ENCODE peak calls at places on chromosomes 5 and 9, in seven cellular contexts. E, X, Z, I, U, P and H are unnamed samples.

GRCh38 chr9:97770808-97771372 is 73.8 kb upstream of the XPA start:
- DNase-seq in E (no peak), X (no peak), Z (no peak), I (no peak), U (no peak), P (no peak), H (no peak)

GRCh38 chr5:125602184-125602583 is 821.0 kb upstream of the GRAMD2B start:
- DNase-seq in E (no peak), X (no peak), Z (no peak), I (peak; percentile 51), U (peak; percentile 22), P (no peak), H (peak; percentile 43)

GRCh38 chr5:31036407-31036806 is 157.1 kb upstream of the CDH6 start:
- DNase-seq in E (no peak), X (no peak), Z (no peak), I (no peak), U (peak; percentile 21), P (no peak), H (no peak)

GRCh38 chr5:102670224-102670836 is 84.8 kb upstream of the PAM start:
- DNase-seq in E (peak; percentile 47), X (no peak), Z (no peak), I (no peak), U (peak; percentile 41), P (peak; percentile 6), H (no peak)

GRCh38 chr9:116160676-116161571 is 7.3 kb downstream of the PAPPA start:
- DNase-seq in E (no peak), X (no peak), Z (no peak), I (no peak), U (no peak), P (no peak), H (no peak)

GRCh38 chr9:121200346-121200745 is 1.3 kb downstream of the RAB14 start:
- DNase-seq in E (no peak), X (no peak), Z (no peak), I (no peak), U (no peak), P (no peak), H (no peak)

GRCh38 chr5:95317085-95317484 is 32.2 kb upstream of the MCTP1 start:
- DNase-seq in E (no peak), X (no peak), Z (no peak), I (no peak), U (no peak), P (no peak), H (no peak)

GRCh38 chr5:32297181-32298055 is 15.3 kb downstream of the MTMR12 start:
- DNase-seq in E (no peak), X (no peak), Z (no peak), I (no peak), U (no peak), P (no peak), H (peak; percentile 43)

GRCh38 chr5:92403308-92403707 is 1020.2 kb upstream of the ARRDC3 start:
- DNase-seq in E (no peak), X (no peak), Z (no peak), I (no peak), U (no peak), P (no peak), H (no peak)

GRCh38 chr9:34510506-34511159 is 12.2 kb downstream of the ENHO start:
- DNase-seq in E (no peak), X (no peak), Z (no peak), I (no peak), U (no peak), P (no peak), H (no peak)

GRCh38 chr5:53503819-53504218 is 23.4 kb downstream of the FST start:
- DNase-seq in E (no peak), X (no peak), Z (no peak), I (no peak), U (no peak), P (no peak), H (no peak)

GRCh38 chr9:16138961-16139441 is 586.2 kb downstream of the CCDC171 start:
- DNase-seq in E (no peak), X (peak; percentile 29), Z (peak; percentile 97), I (no peak), U (no peak), P (peak; percentile 69), H (no peak)

GRCh38 chr5:56638061-56638621 is 177.2 kb upstream of the MAP3K1 start:
- DNase-seq in E (no peak), X (peak; percentile 71), Z (no peak), I (peak; percentile 80), U (no peak), P (no peak), H (no peak)

GRCh38 chr5:9691261-9691660 is 61.1 kb upstream of the TAS2R1 start:
- DNase-seq in E (no peak), X (no peak), Z (no peak), I (no peak), U (no peak), P (no peak), H (no peak)

GRCh38 chr5:175002128-175002527 is 277.7 kb downstream of the MSX2 start:
- DNase-seq in E (no peak), X (no peak), Z (no peak), I (no peak), U (no peak), P (no peak), H (no peak)

GRCh38 chr5:128965638-128966302 is 482 bp downstream of the SLC27A6 start:
- DNase-seq in E (no peak), X (no peak), Z (no peak), I (no peak), U (no peak), P (no peak), H (no peak)

GRCh38 chr5:128966375-128966774 is 1.1 kb downstream of the SLC27A6 start:
- DNase-seq in E (no peak), X (no peak), Z (no peak), I (no peak), U (no peak), P (no peak), H (no peak)

GRCh38 chr5:128966846-128967245 is 1.6 kb downstream of the SLC27A6 start:
- DNase-seq in E (no peak), X (no peak), Z (no peak), I (no peak), U (no peak), P (no peak), H (no peak)

GRCh38 chr5:128962211-128962610 is 3.1 kb upstream of the SLC27A6 start:
- DNase-seq in E (no peak), X (no peak), Z (no peak), I (no peak), U (no peak), P (no peak), H (no peak)

DNA sequence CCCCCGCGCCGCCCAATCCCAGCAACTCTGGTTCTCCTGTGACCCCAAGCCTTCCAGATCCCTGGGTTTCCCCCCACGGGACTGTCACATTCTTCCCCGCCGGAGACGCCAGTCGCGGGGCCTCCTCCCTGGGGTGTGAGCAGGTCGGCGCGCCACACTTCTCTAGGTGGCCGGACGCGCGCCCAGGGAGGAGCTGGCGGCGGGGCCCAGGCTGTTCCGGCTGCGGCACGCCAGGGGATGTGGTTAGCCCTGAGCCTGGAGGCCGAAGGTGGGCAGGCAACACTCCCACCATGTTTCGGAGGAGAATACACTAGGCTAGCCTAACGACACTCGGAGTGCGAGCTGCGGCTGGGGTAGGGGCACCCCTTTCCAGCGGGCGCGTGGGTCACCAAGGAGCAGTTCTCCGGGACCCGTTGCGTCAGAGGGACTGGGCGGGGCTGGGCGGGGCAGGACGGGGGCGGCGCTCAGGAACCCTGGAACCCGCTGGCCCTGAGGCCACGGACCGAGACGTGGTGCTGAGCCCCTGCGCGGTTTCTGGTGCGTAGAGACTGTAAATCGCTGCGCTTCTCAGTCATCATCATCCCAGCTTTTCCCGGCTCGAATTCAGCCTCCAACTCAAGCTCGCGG is at the start of gene SLC27A6:
- DNase-seq in E (peak; percentile 21), X (peak; percentile 35), Z (no peak), I (no peak), U (peak; percentile 47), P (peak; percentile 30), H (peak; percentile 17)
- H3K4me3 ChIP-seq in E (peak within 1 kb of the TSS; percentile 58), X (peak within 1 kb of the TSS; percentile 67), Z (peak within 1 kb of the TSS; percentile 47), I (peak within 1 kb of the TSS; percentile 25), U (peak within 1 kb of the TSS; percentile 42), P (peak within 1 kb of the TSS; percentile 41), H (peak within 1 kb of the TSS; percentile 9)

DNA sequence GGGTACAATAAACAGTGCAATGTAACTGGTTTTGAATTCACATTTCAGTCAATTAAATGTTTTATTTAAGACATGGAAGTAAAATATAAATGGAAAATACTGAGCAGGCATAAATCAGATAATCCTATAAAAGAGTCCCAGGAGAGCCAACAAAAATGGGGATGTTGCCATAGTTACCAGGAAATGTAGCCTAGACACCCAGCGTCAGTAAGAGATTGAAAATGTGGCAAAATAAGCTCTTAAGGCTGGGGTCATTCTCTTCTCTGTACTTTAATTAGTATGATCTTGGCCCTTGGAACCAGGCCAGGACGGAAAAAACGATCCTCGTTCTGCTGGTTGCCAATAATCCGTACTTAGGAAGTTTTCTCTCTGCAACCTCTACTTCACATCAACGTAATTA is 18.9 kb upstream of the RASEF start:
- DNase-seq in E (no peak), X (no peak), Z (no peak), I (no peak), U (no peak), P (no peak), H (no peak)
- H3K4me3 ChIP-seq in E (no peak overlapping the region), X (no peak overlapping the region), Z (no peak overlapping the region), I (no peak overlapping the region), U (no peak overlapping the region), P (no peak overlapping the region), H (no peak overlapping the region)

GRCh38 chr9:3292311-3292710 is 233.5 kb downstream of the RFX3 start:
- DNase-seq in E (no peak), X (no peak), Z (no peak), I (no peak), U (no peak), P (no peak), H (no peak)

GRCh38 chr9:3285365-3286161 is 240.2 kb downstream of the RFX3 start:
- DNase-seq in E (no peak), X (no peak), Z (no peak), I (no peak), U (no peak), P (no peak), H (no peak)

GRCh38 chr9:3288686-3289085 is 237.1 kb downstream of the RFX3 start:
- DNase-seq in E (no peak), X (no peak), Z (no peak), I (no peak), U (no peak), P (no peak), H (no peak)

GRCh38 chr9:3290231-3290840 is 235.5 kb downstream of the RFX3 start:
- DNase-seq in E (no peak), X (no peak), Z (no peak), I (no peak), U (no peak), P (no peak), H (no peak)
- H3K4me3 ChIP-seq in E (no peak overlapping the region), X (no peak overlapping the region), Z (no peak overlapping the region), I (no peak overlapping the region), U (no peak overlapping the region), P (no peak overlapping the region), H (no peak overlapping the region)

DNA sequence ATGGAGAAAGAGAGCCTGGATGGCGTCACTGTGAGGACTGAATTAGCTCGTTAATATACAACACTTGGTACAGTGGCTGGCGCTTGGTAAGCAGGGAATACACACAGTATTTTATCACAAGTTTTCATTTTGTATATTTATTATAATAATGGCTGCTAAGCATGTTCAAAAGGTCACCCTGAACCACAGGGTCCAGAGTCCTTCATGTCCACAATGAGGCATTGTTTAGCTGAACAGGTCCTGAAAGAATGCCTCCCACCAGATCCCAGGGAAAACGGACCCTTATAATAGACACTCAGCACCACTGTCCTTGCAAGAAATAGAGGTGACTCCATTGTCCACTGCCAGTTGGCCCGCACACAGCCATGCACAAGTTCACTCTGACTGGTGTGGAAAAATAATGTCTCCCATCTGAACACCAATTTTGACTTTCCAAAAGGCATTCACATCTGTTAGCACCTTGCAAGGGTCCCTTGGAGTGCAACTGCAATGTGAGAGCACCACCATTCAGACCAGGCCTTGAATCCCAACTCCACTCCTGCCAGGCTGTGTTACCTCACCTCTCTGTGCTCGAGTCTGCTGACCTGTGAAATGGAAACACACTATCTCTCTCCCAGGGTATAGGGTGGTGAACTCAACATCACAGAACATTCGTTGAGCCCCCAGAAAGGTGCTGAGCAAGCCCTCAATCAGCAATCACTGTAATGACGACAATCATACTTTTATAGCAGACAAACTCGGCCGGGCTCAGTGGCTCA is 3.9 kb downstream of the VDAC1 start:
- DNase-seq in E (no peak), X (no peak), Z (no peak), I (no peak), U (no peak), P (no peak), H (no peak)
- H3K4me3 ChIP-seq in E (no peak overlapping the region), X (no peak overlapping the region), Z (no peak overlapping the region), I (no peak overlapping the region), U (no peak overlapping the region), P (no peak overlapping the region), H (no peak overlapping the region)